ENCODE peak calls at places on chromosomes 2 and 18, in ten cellular contexts. K, Y, J, O, S, U, H, P, E and G are unnamed samples.

GRCh38 chr2:119040730-119041129 is 98.7 kb downstream of the MARCO start:
- DNase-seq in J (no peak), Y (no peak), H (no peak), S (no peak), E (no peak), U (no peak), P (no peak), K (no peak), O (no peak), G (no peak)

GRCh38 chr2:197107291-197108269 is 181.1 kb upstream of the PGAP1 start:
- DNase-seq in U (no peak), H (no peak), J (no peak), K (no peak), P (no peak), S (peak; percentile 70), Y (no peak), E (no peak), O (no peak), G (no peak)

GRCh38 chr2:129681788-129682187 is 297.7 kb upstream of the RAB6C start:
- DNase-seq in H (no peak), K (no peak), P (no peak), Y (no peak), E (no peak), J (no peak), O (no peak), S (no peak), U (no peak), G (no peak)

GRCh38 chr2:201254331-201254730 is 6.0 kb upstream of the CASP8 start:
- DNase-seq in K (no peak), O (no peak), P (no peak), J (peak; percentile 81), S (peak; percentile 71), E (no peak), U (no peak), H (peak; percentile 45), Y (peak; percentile 61), G (no peak)

GRCh38 chr2:85111819-85112281 is 21.3 kb upstream of the TCF7L1 start:
- DNase-seq in U (no peak), P (no peak), J (no peak), E (no peak), S (peak; percentile 42), K (no peak), Y (no peak), O (no peak), H (peak; percentile 27), G (no peak)

GRCh38 chr2:106201656-106202055 is 7.6 kb upstream of the UXS1 start:
- DNase-seq in Y (no peak), O (no peak), E (no peak), P (no peak), K (no peak), J (no peak), U (no peak), H (no peak), S (no peak), G (no peak)

GRCh38 chr2:240554767-240555493 is 2.9 kb downstream of the ANKMY1 start:
- DNase-seq in S (no peak), J (no peak), H (no peak), E (no peak), U (no peak), K (no peak), O (no peak), Y (no peak), P (no peak), G (no peak)

GRCh38 chr2:230774348-230774951 is 61.8 kb downstream of the CAB39 start:
- DNase-seq in O (no peak), P (no peak), J (no peak), H (peak; percentile 35), U (no peak), K (no peak), S (peak; percentile 84), Y (no peak), E (no peak), G (no peak)

GRCh38 chr2:17857016-17857415 is 21.5 kb upstream of the KCNS3 start:
- DNase-seq in U (no peak), Y (no peak), J (no peak), O (no peak), H (no peak), E (no peak), K (no peak), S (peak; percentile 28), P (no peak), G (no peak)

GRCh38 chr2:109126501-109126860 is 2.5 kb upstream of the SH3RF3 start:
- DNase-seq in H (peak; percentile 79), E (no peak), K (no peak), Y (peak; percentile 40), S (peak; percentile 90), O (no peak), J (no peak), P (no peak), U (no peak), G (no peak)

GRCh38 chr18:62339106-62339988 is 14.2 kb downstream of the TNFRSF11A start:
- DNase-seq in U (peak; percentile 71), O (no peak), J (no peak), H (peak; percentile 61), E (no peak), S (peak; percentile 80), P (no peak), Y (peak; percentile 13), K (no peak), G (no peak)

GRCh38 chr2:232261776-232262175 is 116.8 kb upstream of the ALPP start:
- DNase-seq in E (no peak), S (no peak), J (no peak), Y (no peak), K (no peak), U (no peak), O (no peak), P (no peak), H (no peak), G (no peak)

GRCh38 chr2:60554649-60555065 is 1.2 kb upstream of the BCL11A start:
- DNase-seq in Y (no peak), O (peak; percentile 45), J (no peak), U (no peak), E (no peak), S (no peak), H (peak; percentile 13), P (peak; percentile 30), K (no peak), G (no peak)

GRCh38 chr2:54908591-54908990 is 141.7 kb downstream of the RTN4 start:
- DNase-seq in O (no peak), E (no peak), U (no peak), J (no peak), S (no peak), P (no peak), K (no peak), Y (no peak), H (no peak), G (no peak)

GRCh38 chr18:42141439-42141838 is 186.4 kb downstream of the PIK3C3 start:
- DNase-seq in H (no peak), Y (no peak), K (no peak), P (peak; percentile 5), E (no peak), O (peak; percentile 25), J (no peak), U (no peak), S (peak; percentile 22), G (no peak)

GRCh38 chr2:218221015-218221414 is 4.0 kb downstream of the ARPC2 start:
- DNase-seq in J (no peak), K (no peak), H (no peak), U (no peak), S (no peak), Y (no peak), O (peak; percentile 12), P (no peak), E (no peak), G (no peak)

GRCh38 chr2:788227-789032 is 111.2 kb upstream of the TMEM18 start:
- DNase-seq in E (no peak), P (no peak), O (no peak), J (no peak), S (no peak), K (no peak), H (no peak), U (no peak), Y (no peak), G (no peak)

GRCh38 chr2:127559454-127559853 is 24.0 kb downstream of the MYO7B start:
- DNase-seq in S (no peak), Y (no peak), J (no peak), K (no peak), O (no peak), E (no peak), U (no peak), P (no peak), H (no peak), G (no peak)

GRCh38 chr2:189300917-189301316 is 121.4 kb upstream of the COL5A2 start:
- DNase-seq in Y (peak; percentile 77), U (peak; percentile 85), E (no peak), H (no peak), P (no peak), S (no peak), J (no peak), K (no peak), O (no peak), G (no peak)